ENCODE peak calls at places on chromosomes 4 and X, in five cellular contexts. P is endothelial cell, G is HCT116, A is dorsolateral prefrontal cortex, Y is stomach. W is an unnamed sample.
A peak's percentile ranks its signal among the peaks of the same experiment; 100 is the strongest.

GRCh38 chr4:155571184-155571944 is 95.3 kb upstream of the GUCY1A1 start:
- DNase-seq in Y (no peak), P (no peak), G (no peak), A (no peak), W (no peak)

GRCh38 chrX:107775000-107775733 is 420 bp downstream of the TSC22D3 start:
- DNase-seq in P (peak; percentile 12), G (no peak), Y (no peak), A (no peak), W (no peak)

GRCh38 chr4:34943719-34944386 is 1300.5 kb downstream of the ARAP2 start:
- DNase-seq in P (no peak), Y (no peak), A (no peak), G (no peak), W (no peak)

GRCh38 chr4:19807505-19807904 is 444.2 kb upstream of the SLIT2 start:
- DNase-seq in P (no peak), Y (no peak), G (no peak), A (no peak), W (no peak)

GRCh38 chrX:122943918-122944317 is 240.2 kb upstream of the GRIA3 start:
- DNase-seq in A (no peak), Y (no peak), P (no peak), G (no peak), W (no peak)

GRCh38 chrX:13691845-13692334 is 3.0 kb downstream of the RAB9A start:
- DNase-seq in Y (no peak), A (no peak), G (no peak), P (no peak), W (no peak)

GRCh38 chrX:138191998-138192397 is 519.5 kb downstream of the FGF13 start:
- DNase-seq in P (peak; percentile 28), Y (no peak), G (no peak), A (peak; percentile 42), W (peak; percentile 33)

GRCh38 chr4:153765836-153766235 is 6.0 kb upstream of the RNF175 start:
- DNase-seq in G (no peak), A (no peak), P (no peak), Y (no peak), W (no peak)

GRCh38 chrX:56564182-56564885 is 907 bp downstream of the UBQLN2 start:
- DNase-seq in G (no peak), Y (no peak), A (peak; percentile 19), P (no peak), W (peak; percentile 20)

GRCh38 chr4:4339504-4340085 is 47.3 kb upstream of the NSG1 start:
- DNase-seq in G (no peak), Y (no peak), A (no peak), P (no peak), W (no peak)

GRCh38 chr4:87838207-87838606 is 5.4 kb downstream of the MEPE start:
- DNase-seq in Y (no peak), P (no peak), A (no peak), G (no peak), W (peak; percentile 17)
- TF ChIP-seq CTCF in Y (no peak), P (peak; percentile 44), A (peak; percentile 59), G (peak; percentile 77), W (no peak)

DNA sequence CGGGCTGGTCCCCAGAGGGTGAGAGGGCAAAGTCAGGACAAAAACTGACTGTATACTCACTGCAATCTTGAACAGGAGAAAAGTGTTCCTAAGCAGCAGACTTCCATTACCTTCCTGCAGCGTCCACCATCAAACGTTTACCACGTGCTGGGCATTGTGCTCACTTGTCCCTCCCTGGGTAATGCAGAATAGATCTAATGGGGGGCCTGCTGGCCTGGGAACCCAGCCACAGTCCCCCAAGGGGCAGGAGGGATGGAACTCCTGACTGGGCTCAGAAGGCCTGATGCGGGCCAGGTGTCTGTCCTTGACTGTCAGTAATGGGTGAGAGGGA is 37.6 kb upstream of the FAM156A start:
- DNase-seq in P (no peak), A (no peak), G (no peak), Y (no peak), W (no peak)
- TF ChIP-seq CTCF in P (no peak), A (peak; percentile 5), G (no peak), Y (no peak), W (no peak)

DNA sequence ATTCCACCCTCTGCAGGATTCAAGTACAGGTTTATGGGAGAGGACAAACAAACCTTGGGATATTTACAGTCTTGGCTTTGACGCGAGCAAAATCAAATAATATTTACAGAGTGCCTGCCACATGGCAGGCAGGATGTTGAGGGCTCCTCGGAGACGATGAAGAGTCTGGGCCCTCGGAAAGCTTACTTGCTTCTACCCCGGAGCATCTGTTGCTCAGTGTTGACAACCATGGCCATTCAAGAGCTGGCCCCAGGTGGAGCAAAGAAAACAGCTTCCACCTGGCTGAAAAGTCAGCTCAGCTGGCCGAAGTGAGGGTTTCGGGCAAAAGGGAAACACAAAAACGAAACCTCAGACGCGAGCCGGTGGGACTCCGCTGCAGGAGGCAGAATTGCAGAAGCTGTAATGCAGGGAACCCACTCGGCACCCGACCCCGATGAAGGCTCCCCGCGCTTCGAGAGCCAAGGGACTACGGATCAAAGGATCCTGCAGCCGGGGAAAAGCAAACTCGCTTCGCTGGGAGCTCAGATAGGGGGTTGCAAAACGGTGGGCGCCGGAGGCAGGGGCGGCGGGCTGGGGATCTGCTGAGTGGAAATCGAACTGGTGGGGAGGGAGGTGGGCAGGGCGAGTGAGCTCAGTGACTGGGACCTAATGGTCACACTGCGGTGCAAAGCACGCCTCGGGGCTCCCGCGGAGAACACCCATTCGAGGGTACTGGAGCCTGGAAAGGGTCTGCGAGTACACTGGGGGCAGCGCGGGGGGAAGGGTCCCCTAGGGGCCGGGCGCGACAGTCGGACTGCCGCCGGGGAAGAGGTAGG is 777 bp downstream of the ATP8A1 start:
- DNase-seq in G (no peak), P (peak; percentile 43), A (no peak), Y (peak; percentile 56), W (peak; percentile 75)
- TF ChIP-seq CTCF in G (no peak), P (no peak), A (no peak), Y (no peak), W (no peak)

GRCh38 chr4:98822144-98822543 is 106.8 kb downstream of the EIF4E start:
- DNase-seq in G (no peak), A (no peak), P (no peak), Y (no peak), W (no peak)

GRCh38 chr4:98816386-98816785 is 112.5 kb downstream of the EIF4E start:
- DNase-seq in P (no peak), G (no peak), A (no peak), Y (no peak), W (no peak)

GRCh38 chr4:98816816-98817215 is 112.1 kb downstream of the EIF4E start:
- DNase-seq in A (no peak), Y (no peak), P (no peak), G (no peak), W (no peak)
- TF ChIP-seq CTCF in A (no peak), Y (no peak), P (no peak), G (no peak), W (no peak)

DNA sequence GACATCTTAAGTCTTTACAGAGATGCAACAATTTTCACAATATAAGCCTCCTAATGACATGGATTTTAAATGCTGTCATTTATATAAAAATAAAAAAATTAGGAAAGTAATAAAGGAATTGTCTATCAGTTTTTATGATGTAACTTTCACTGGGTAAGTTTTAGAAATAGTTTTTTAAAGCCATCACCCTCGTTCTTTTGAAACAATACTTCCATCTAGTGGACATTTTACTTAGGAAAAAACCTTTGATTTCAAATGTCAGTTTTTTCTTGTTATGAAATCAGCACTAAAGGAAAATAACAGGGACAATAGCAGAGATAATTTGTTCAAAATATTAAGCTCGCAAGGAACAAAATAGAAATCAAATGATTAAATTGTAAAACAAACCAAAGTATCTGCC is 24.3 kb upstream of the NDNF start:
- DNase-seq in P (no peak), A (no peak), Y (no peak), G (peak; percentile 24), W (no peak)
- TF ChIP-seq CTCF in P (peak; percentile 68), A (peak; percentile 82), Y (peak; percentile 12), G (peak; percentile 59), W (peak; percentile 64)

W was measured in glutamatergic neuron.